ENCODE peak calls at places on chromosomes 11 and 22, in ten cellular contexts. L, N, D, K, H, S, F, X, B and P are unnamed samples.

GRCh38 chr11:126917531-126918204 is 82.9 kb downstream of the KIRREL3 start:
- DNase-seq in S (no peak), F (no peak), H (no peak), N (no peak), X (no peak), K (peak; percentile 96), L (peak; percentile 68), B (no peak), D (peak; percentile 91), P (peak; percentile 98)

GRCh38 chr11:133522344-133522743 is 10.0 kb downstream of the OPCML start:
- DNase-seq in S (no peak), X (no peak), D (no peak), F (no peak), H (no peak), L (no peak), N (no peak), B (no peak), K (no peak), P (no peak)

GRCh38 chr22:41825376-41825775 is 7.5 kb upstream of the SREBF2 start:
- DNase-seq in H (no peak), L (no peak), K (no peak), S (no peak), N (no peak), F (no peak), B (peak; percentile 27), X (no peak), D (peak; percentile 36), P (no peak)

GRCh38 chr11:554824-555499 is 5.6 kb downstream of the LMNTD2 start:
- DNase-seq in S (no peak), F (peak; percentile 91), X (peak; percentile 80), L (peak; percentile 71), H (peak; percentile 86), D (peak; percentile 38), K (no peak), B (peak; percentile 43), N (peak; percentile 88), P (no peak)

GRCh38 chr11:59011672-59012071 is 72.4 kb downstream of the GLYATL1 start:
- DNase-seq in S (no peak), X (no peak), F (peak; percentile 65), N (no peak), B (no peak), K (no peak), D (no peak), H (no peak), L (no peak), P (no peak)

GRCh38 chr11:131561486-131561885 is 191.1 kb downstream of the NTM start:
- DNase-seq in H (no peak), F (no peak), L (no peak), S (no peak), D (no peak), K (no peak), N (no peak), X (no peak), B (no peak), P (no peak)

GRCh38 chr22:44622147-44622427 is 79.9 kb upstream of the PRR5 start:
- DNase-seq in H (no peak), N (no peak), X (peak; percentile 31), F (no peak), K (no peak), B (no peak), D (no peak), S (no peak), L (peak; percentile 28), P (no peak)

GRCh38 chr22:39097098-39098020 is at the start of gene APOBEC3H:
- DNase-seq in B (no peak), L (peak; percentile 75), D (no peak), N (peak; percentile 78), S (no peak), X (peak; percentile 63), K (no peak), H (no peak), F (no peak), P (no peak)

GRCh38 chr22:39514373-39514973 is 5.9 kb upstream of the ATF4 start:
- DNase-seq in D (peak; percentile 65), S (no peak), N (no peak), B (peak; percentile 62), L (peak; percentile 52), X (peak; percentile 55), H (peak; percentile 72), K (no peak), F (peak; percentile 88), P (no peak)

GRCh38 chr22:20641198-20641892 is 132.6 kb upstream of the SERPIND1 start:
- DNase-seq in B (no peak), H (no peak), X (no peak), D (no peak), S (no peak), F (no peak), N (peak; percentile 12), K (no peak), L (no peak), P (no peak)

GRCh38 chr11:66885469-66886316 is 28.8 kb downstream of the LRFN4 start:
- DNase-seq in N (no peak), F (no peak), B (no peak), S (no peak), H (no peak), L (no peak), K (no peak), D (no peak), X (no peak), P (no peak)

GRCh38 chr11:66887531-66887930 is 30.7 kb downstream of the LRFN4 start:
- DNase-seq in H (no peak), S (no peak), B (no peak), L (no peak), K (no peak), F (no peak), D (no peak), X (no peak), N (no peak), P (no peak)

GRCh38 chr11:66886671-66887221 is 29.9 kb downstream of the LRFN4 start:
- DNase-seq in K (peak; percentile 70), F (no peak), B (peak; percentile 54), X (no peak), L (peak; percentile 74), N (no peak), H (no peak), S (peak; percentile 43), D (peak; percentile 86), P (no peak)

GRCh38 chr11:66884443-66884842 is 27.6 kb downstream of the LRFN4 start:
- DNase-seq in H (no peak), X (no peak), F (no peak), K (no peak), B (no peak), S (no peak), N (no peak), D (no peak), L (no peak), P (no peak)

GRCh38 chr11:66886317-66886588 is 29.4 kb downstream of the LRFN4 start:
- DNase-seq in K (no peak), F (no peak), S (no peak), B (no peak), N (no peak), X (no peak), H (no peak), D (no peak), L (no peak), P (no peak)
- TF ChIP-seq CTCF in K (no peak), F (no peak), S (no peak), B (no peak), N (no peak), X (no peak), H (no peak), D (no peak), L (no peak), P (no peak)

GRCh38 chr11:105045897-105046296 is 762 bp upstream of the CARD16 start:
- DNase-seq in D (peak; percentile 43), X (no peak), K (no peak), L (peak; percentile 29), N (no peak), B (no peak), F (no peak), S (no peak), H (no peak), P (no peak)
- H3K4me3 ChIP-seq in D (no peak overlapping the region), X (no peak overlapping the region), K (no peak overlapping the region), L (no peak overlapping the region), N (no peak overlapping the region), B (peak overlapping the region; percentile 63), F (no peak overlapping the region), S (no peak overlapping the region), H (no peak overlapping the region), P (no peak overlapping the region)

GRCh38 chr11:69239320-69240040 is 54.5 kb upstream of the MYEOV start:
- DNase-seq in S (no peak), D (no peak), K (no peak), B (no peak), H (no peak), F (no peak), L (no peak), N (no peak), X (no peak), P (no peak)

GRCh38 chr11:69242583-69242940 is 51.4 kb upstream of the MYEOV start:
- DNase-seq in D (no peak), K (no peak), F (no peak), X (no peak), L (no peak), N (no peak), H (no peak), S (no peak), B (no peak), P (no peak)

GRCh38 chr11:69241844-69242582 is 51.9 kb upstream of the MYEOV start:
- DNase-seq in L (no peak), F (no peak), H (no peak), N (no peak), S (no peak), X (no peak), K (no peak), B (no peak), D (no peak), P (no peak)

GRCh38 chr11:69240332-69241074 is 53.5 kb upstream of the MYEOV start:
- DNase-seq in N (no peak), K (no peak), L (peak; percentile 38), F (no peak), D (peak; percentile 45), X (no peak), B (no peak), H (peak; percentile 63), S (no peak), P (no peak)

DNA sequence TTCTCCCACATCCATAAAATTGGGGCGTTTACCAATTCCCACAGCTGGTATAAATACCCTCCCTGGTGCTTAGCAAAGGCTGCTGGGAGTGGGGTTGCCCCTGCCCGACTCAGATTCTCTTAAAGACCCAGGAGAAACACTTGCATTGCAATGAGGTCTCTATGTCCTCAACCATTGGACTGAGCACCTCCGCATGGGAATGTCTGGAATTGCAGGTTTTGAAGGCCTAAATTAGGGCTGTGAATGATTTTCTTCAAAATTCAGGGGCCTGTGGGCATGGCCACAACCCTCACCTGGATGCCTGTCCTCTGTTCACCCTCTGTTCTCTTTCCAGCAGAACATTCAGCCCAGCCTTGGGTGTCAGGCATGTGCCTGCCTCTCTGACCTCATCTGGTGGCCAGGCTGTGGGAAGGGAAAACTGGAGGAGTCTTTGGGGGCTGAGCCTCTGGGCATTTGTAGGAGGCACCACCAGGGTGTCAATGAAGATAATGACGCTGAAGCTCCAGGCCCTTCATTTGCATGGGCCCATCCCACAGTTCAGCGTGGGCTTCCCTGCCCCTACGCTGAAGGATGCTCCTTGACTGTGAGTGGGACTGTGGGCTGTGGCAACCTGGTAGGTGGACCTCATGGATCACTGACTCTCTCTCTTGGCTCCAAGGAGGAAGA is 52.7 kb upstream of the MYEOV start:
- DNase-seq in X (no peak), S (no peak), B (no peak), H (no peak), K (no peak), N (no peak), F (no peak), L (no peak), D (no peak), P (no peak)
- TF ChIP-seq CTCF in X (no peak), S (no peak), B (no peak), H (no peak), K (no peak), N (no peak), F (peak; percentile 37), L (no peak), D (no peak), P (no peak)

GRCh38 chr11:12110201-12110713 is at the start of gene MICAL2:
- DNase-seq in K (no peak), X (peak; percentile 88), S (peak; percentile 90), B (peak; percentile 92), D (peak; percentile 82), N (peak; percentile 96), F (peak; percentile 87), H (peak; percentile 95), L (peak; percentile 95), P (no peak)
- H3K4me3 ChIP-seq in K (peak within 1 kb of the TSS; percentile 79), X (no peak within 1 kb of the TSS), S (peak within 1 kb of the TSS; percentile 78), B (peak within 1 kb of the TSS; percentile 97), D (peak within 1 kb of the TSS; percentile 95), N (peak within 1 kb of the TSS; percentile 77), F (peak within 1 kb of the TSS; percentile 40), H (peak within 1 kb of the TSS; percentile 77), L (peak within 1 kb of the TSS; percentile 83), P (peak within 1 kb of the TSS; percentile 87)